ENCODE peak calls at places on chromosomes 11 and 22, in five cellular contexts. B is HuH-7; L is testis; S is GM10248; I is CD4-positive, CD25-positive, alpha-beta regulatory T cell. U is an unnamed sample.

GRCh38 chr11:69135420-69136363 is 20.0 kb upstream of the SMIM38 start:
- DNase-seq in S (no peak), I (no peak), B (no peak), L (no peak), U (no peak)

GRCh38 chr22:29799217-29799680 is 32.1 kb downstream of the UQCR10 start:
- DNase-seq in I (no peak), L (peak), S (no peak), B (peak), U (peak)

GRCh38 chr11:123536690-123537437 is 106.8 kb downstream of the GRAMD1B start:
- DNase-seq in S (no peak), B (no peak), I (no peak), L (peak), U (no peak)

GRCh38 chr11:35711173-35711910 is 48.8 kb downstream of the TRIM44 start:
- DNase-seq in L (no peak), S (no peak), B (no peak), I (no peak), U (no peak)

GRCh38 chr11:90453525-90453924 is 230.7 kb upstream of the CHORDC1 start:
- DNase-seq in L (no peak), B (no peak), I (no peak), S (no peak), U (no peak)

GRCh38 chr11:62889484-62890437 is 9.1 kb downstream of the SLC3A2 start:
- DNase-seq in I (no peak), L (no peak), S (no peak), B (peak), U (no peak)

GRCh38 chr22:37898441-37899181 is 7.5 kb upstream of the MICALL1 start:
- DNase-seq in B (peak), S (no peak), L (peak), I (no peak), U (peak)

GRCh38 chr11:95231881-95232605 is 1.0 kb upstream of the SESN3 start:
- DNase-seq in B (peak), L (peak), S (peak), I (peak), U (peak)

GRCh38 chr11:117623831-117624271 is 173.2 kb downstream of the DSCAML1 start:
- DNase-seq in B (no peak), I (no peak), L (no peak), S (no peak), U (no peak)

GRCh38 chr11:11279956-11280689 is 72.9 kb downstream of the CSNK2A3 start:
- DNase-seq in I (no peak), B (no peak), L (no peak), S (no peak), U (peak)

GRCh38 chr11:47641585-47642098 is 717 bp downstream of the MTCH2 start:
- DNase-seq in I (no peak), S (no peak), L (no peak), B (no peak), U (peak)

GRCh38 chr11:45248501-45249011 is 37.6 kb downstream of the SYT13 start:
- DNase-seq in B (no peak), L (no peak), S (no peak), I (no peak), U (no peak)

GRCh38 chr22:35337932-35338331 is 38.2 kb downstream of the TOM1 start:
- DNase-seq in L (no peak), B (no peak), S (no peak), I (peak), U (peak)

GRCh38 chr11:131888230-131888826 is 517.9 kb downstream of the NTM start:
- DNase-seq in L (no peak), I (no peak), B (no peak), S (no peak), U (peak)

GRCh38 chr22:37953062-37953436 is 352 bp downstream of the C22orf23 start:
- DNase-seq in B (no peak), S (no peak), I (no peak), L (no peak), U (no peak)

GRCh38 chr22:47695176-47695575 is 932.7 kb downstream of the TBC1D22A start:
- DNase-seq in L (no peak), I (peak), S (no peak), B (no peak), U (no peak)

GRCh38 chr11:35893796-35894475 is 49.9 kb upstream of the LDLRAD3 start:
- DNase-seq in I (no peak), S (no peak), L (no peak), B (no peak), U (peak)

GRCh38 chr22:39814899-39815298 is 78.7 kb downstream of the ENTHD1 start:
- DNase-seq in I (no peak), S (no peak), B (no peak), L (no peak), U (peak)

GRCh38 chr22:35394011-35394312 is 6.0 kb upstream of the MCM5 start:
- DNase-seq in S (no peak), L (peak), B (no peak), I (no peak), U (no peak)

GRCh38 chr11:116984186-116984585 is 114.0 kb downstream of the SIK3 start:
- DNase-seq in B (peak), L (no peak), I (no peak), S (no peak), U (no peak)

GRCh38 chr11:35376613-35377012 is 42.7 kb downstream of the SLC1A2 start:
- DNase-seq in S (no peak), I (no peak), L (no peak), B (no peak), U (no peak)

GRCh38 chr11:350723-351255 is 18.5 kb upstream of the B4GALNT4 start:
- DNase-seq in I (no peak), B (no peak), L (no peak), S (peak), U (no peak)

GRCh38 chr11:6095798-6096197 is 11.7 kb upstream of the OR56B4 start:
- DNase-seq in S (no peak), I (no peak), B (no peak), L (no peak), U (no peak)

GRCh38 chr11:8310743-8311298 is 47.1 kb upstream of the LMO1 start:
- DNase-seq in I (no peak), L (no peak), S (no peak), B (no peak), U (no peak)

GRCh38 chr11:58688779-58689503 is 42.8 kb downstream of the GLYAT start:
- DNase-seq in I (no peak), S (no peak), L (no peak), B (no peak), U (no peak)

GRCh38 chr22:41480397-41480735 is 11.4 kb downstream of the ACO2 start:
- DNase-seq in L (no peak), B (no peak), S (no peak), I (no peak), U (peak)

GRCh38 chr11:66292543-66293332 is 1.0 kb downstream of the TMEM151A start:
- DNase-seq in L (no peak), I (no peak), S (no peak), B (no peak), U (no peak)

GRCh38 chr11:2559527-2560311 is 114.9 kb downstream of the KCNQ1 start:
- DNase-seq in B (no peak), L (no peak), I (no peak), S (no peak), U (no peak)

GRCh38 chr11:103110406-103110805 is 1.2 kb downstream of the DYNC2H1 start:
- DNase-seq in S (no peak), I (peak), B (no peak), L (no peak), U (no peak)

GRCh38 chr11:2703487-2704141 is 3.8 kb upstream of the KCNQ1OT1 start:
- DNase-seq in S (no peak), I (no peak), L (no peak), B (no peak), U (no peak)

GRCh38 chr22:38353142-38353629 is 36.0 kb upstream of the CSNK1E start:
- DNase-seq in I (peak), S (peak), L (peak), B (peak), U (peak)

GRCh38 chr11:36953986-36954385 is 355.9 kb upstream of the RAG2 start:
- DNase-seq in S (no peak), B (no peak), L (no peak), I (no peak), U (no peak)

GRCh38 chr11:125407046-125407445 is 89.0 kb downstream of the FEZ1 start:
- DNase-seq in S (no peak), I (no peak), B (no peak), L (no peak), U (no peak)

GRCh38 chr11:47020793-47021624 is 84.4 kb downstream of the CSTPP1 start:
- DNase-seq in I (no peak), L (no peak), B (no peak), S (no peak), U (no peak)